ENCODE peak calls at places on chromosomes 7 and 10, in four cellular contexts. One of them, this sample, is unnamed.

GRCh38 chr7:21942955-21943354 is 2.7 kb downstream of the CDCA7L start:
- DNase-seq in tibial nerve: no peak
- DNase-seq in psoas muscle: no peak
- DNase-seq in ascending aorta: no peak
- DNase-seq in this sample: no peak

GRCh38 chr7:18177815-18178660 is 150.4 kb upstream of the PRPS1L1 start:
- DNase-seq in ascending aorta: no peak
- DNase-seq in tibial nerve: no peak
- DNase-seq in psoas muscle: no peak
- DNase-seq in this sample: no peak

GRCh38 chr7:146937836-146938235 is 821.2 kb downstream of the CNTNAP2 start:
- DNase-seq in ascending aorta: no peak
- DNase-seq in psoas muscle: no peak
- DNase-seq in tibial nerve: no peak
- DNase-seq in this sample: no peak

GRCh38 chr7:74542558-74543117 is 88.9 kb downstream of the GTF2IRD1 start:
- DNase-seq in ascending aorta: no peak
- DNase-seq in psoas muscle: peak
- DNase-seq in tibial nerve: no peak
- DNase-seq in this sample: no peak

GRCh38 chr7:150961510-150962284 is 16.4 kb downstream of the KCNH2 start:
- DNase-seq in psoas muscle: peak
- DNase-seq in ascending aorta: no peak
- DNase-seq in tibial nerve: no peak
- DNase-seq in this sample: no peak

GRCh38 chr7:74400420-74401136 is 53.1 kb upstream of the GTF2IRD1 start:
- DNase-seq in psoas muscle: no peak
- DNase-seq in ascending aorta: peak
- DNase-seq in tibial nerve: no peak
- DNase-seq in this sample: no peak

GRCh38 chr7:14892961-14893360 is 9.6 kb downstream of the DGKB start:
- DNase-seq in tibial nerve: no peak
- DNase-seq in psoas muscle: no peak
- DNase-seq in ascending aorta: no peak
- DNase-seq in this sample: no peak

GRCh38 chr7:131652934-131653333 is 96.5 kb upstream of the PODXL start:
- DNase-seq in psoas muscle: no peak
- DNase-seq in ascending aorta: no peak
- DNase-seq in tibial nerve: no peak
- DNase-seq in this sample: no peak

GRCh38 chr10:30062090-30062489 is 2.7 kb upstream of the JCAD start:
- DNase-seq in tibial nerve: no peak
- DNase-seq in psoas muscle: no peak
- DNase-seq in ascending aorta: no peak
- DNase-seq in this sample: peak

DNA sequence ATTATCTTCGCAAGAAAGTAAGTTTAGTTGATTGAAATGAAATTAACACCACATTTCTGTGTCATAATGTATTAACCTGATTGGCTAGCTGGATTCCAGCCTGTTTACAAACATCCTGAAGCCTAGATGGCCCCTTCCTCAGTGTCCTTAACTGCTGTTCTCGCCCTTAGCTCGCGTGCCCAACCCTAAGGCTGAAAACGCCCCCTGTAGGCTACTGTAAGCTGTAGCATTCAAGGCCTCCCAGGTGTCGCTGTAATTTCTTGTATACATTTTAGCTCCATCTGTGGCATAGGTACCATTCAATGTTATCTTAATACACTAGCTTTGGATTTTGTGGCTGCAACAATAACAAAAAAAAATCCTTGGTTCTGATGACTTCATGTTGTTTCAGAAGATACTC is 191.6 kb downstream of the MGMT start:
- DNase-seq in psoas muscle: no peak
- DNase-seq in ascending aorta: no peak
- DNase-seq in tibial nerve: no peak
- DNase-seq in this sample: no peak
- TF ChIP-seq CTCF in psoas muscle: peak
- TF ChIP-seq CTCF in ascending aorta: no peak
- TF ChIP-seq CTCF in tibial nerve: no peak
- TF ChIP-seq CTCF in this sample: peak

GRCh38 chr10:25175527-25176420 is 973 bp downstream of the GPR158 start:
- DNase-seq in tibial nerve: no peak
- DNase-seq in psoas muscle: no peak
- DNase-seq in ascending aorta: no peak
- DNase-seq in this sample: no peak
- H3K4me3 ChIP-seq in tibial nerve: no peak
- H3K4me3 ChIP-seq in psoas muscle: no peak
- H3K4me3 ChIP-seq in ascending aorta: peak
- H3K4me3 ChIP-seq in this sample: no peak

GRCh38 chr7:6558837-6559236 is 7.6 kb upstream of the GRID2IP start:
- DNase-seq in tibial nerve: no peak
- DNase-seq in ascending aorta: no peak
- DNase-seq in psoas muscle: no peak
- DNase-seq in this sample: no peak

GRCh38 chr7:6551016-6551511 is at the start of gene GRID2IP:
- DNase-seq in psoas muscle: no peak
- DNase-seq in tibial nerve: no peak
- DNase-seq in ascending aorta: no peak
- DNase-seq in this sample: no peak

GRCh38 chr7:6554848-6555247 is 3.6 kb upstream of the GRID2IP start:
- DNase-seq in ascending aorta: no peak
- DNase-seq in psoas muscle: no peak
- DNase-seq in tibial nerve: no peak
- DNase-seq in this sample: no peak

GRCh38 chr7:6556196-6556595 is 4.9 kb upstream of the GRID2IP start:
- DNase-seq in psoas muscle: no peak
- DNase-seq in ascending aorta: no peak
- DNase-seq in tibial nerve: no peak
- DNase-seq in this sample: no peak

GRCh38 chr7:6553460-6554044 is 2.3 kb upstream of the GRID2IP start:
- DNase-seq in psoas muscle: no peak
- DNase-seq in ascending aorta: no peak
- DNase-seq in tibial nerve: no peak
- DNase-seq in this sample: no peak
- TF ChIP-seq CTCF in psoas muscle: no peak
- TF ChIP-seq CTCF in ascending aorta: no peak
- TF ChIP-seq CTCF in tibial nerve: no peak
- TF ChIP-seq CTCF in this sample: no peak

DNA sequence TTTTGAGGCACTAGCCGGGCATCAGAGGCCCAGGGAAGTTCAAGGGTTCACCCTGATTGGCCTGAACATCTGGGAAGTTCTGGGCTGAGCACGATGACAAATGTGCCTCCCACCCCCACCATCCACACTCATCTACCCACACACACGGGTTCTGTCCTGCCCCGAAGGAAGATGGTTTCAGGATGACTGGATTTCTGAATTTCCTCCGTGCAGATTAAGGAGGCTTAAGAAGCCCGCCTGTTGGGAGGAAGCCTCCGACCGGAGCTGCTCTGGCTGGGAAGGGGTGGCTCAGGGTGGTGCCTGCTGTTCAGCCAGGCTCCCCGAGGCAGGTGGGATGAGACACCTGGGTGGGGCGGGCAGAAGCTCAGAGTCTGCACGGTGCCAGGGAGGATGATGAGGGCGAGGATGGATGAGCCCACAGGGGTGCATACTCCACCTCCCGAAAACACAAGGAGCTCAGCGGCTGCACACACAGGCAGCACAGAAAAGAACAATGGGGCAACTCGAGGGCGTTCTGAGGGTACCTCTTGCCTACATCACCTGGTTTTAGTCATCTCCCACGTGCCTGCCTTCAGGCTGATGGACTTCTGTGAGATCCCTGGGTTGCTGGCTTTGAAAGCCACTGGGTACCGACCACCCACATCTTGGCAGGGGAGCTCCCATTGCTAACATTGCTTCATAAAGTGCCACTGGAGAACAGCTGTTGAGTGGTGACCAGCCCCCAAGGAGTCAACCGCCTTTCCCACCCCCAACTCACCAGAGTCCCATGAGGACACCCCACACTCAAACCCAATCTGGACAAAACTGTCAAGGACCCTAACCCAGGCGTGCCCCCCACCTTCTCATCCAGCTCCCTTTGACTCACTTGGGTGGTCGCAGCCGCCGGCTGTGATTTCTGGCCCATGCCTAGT is 41.2 kb downstream of the CALML3 start:
- DNase-seq in tibial nerve: peak
- DNase-seq in ascending aorta: peak
- DNase-seq in psoas muscle: no peak
- DNase-seq in this sample: peak
- H3K4me3 ChIP-seq in tibial nerve: no peak
- H3K4me3 ChIP-seq in ascending aorta: no peak
- H3K4me3 ChIP-seq in psoas muscle: no peak
- H3K4me3 ChIP-seq in this sample: no peak